ENCODE peak calls at places on chromosome 7, in six cellular contexts. M is uterus, Q is HCT116, D is IMR-90, Y is adrenal gland, J is heart left ventricle. U is an unnamed sample.

GRCh38 chr7:157000741-157001653 is 9.5 kb downstream of the MNX1 start:
- DNase-seq in M (no peak), Q (no peak), D (no peak), Y (no peak), J (no peak), U (peak; percentile 70)

GRCh38 chr7:30804078-30804661 is 33.0 kb downstream of the MINDY4 start:
- DNase-seq in M (no peak), Q (no peak), D (peak; percentile 93), Y (no peak), J (no peak), U (no peak)

GRCh38 chr7:29146888-29147609 is 712 bp upstream of the CPVL start:
- DNase-seq in M (peak; percentile 27), Q (peak; percentile 8), D (no peak), Y (peak; percentile 8), J (peak; percentile 73), U (no peak)

GRCh38 chr7:37284805-37285211 is 163.9 kb downstream of the ELMO1 start:
- DNase-seq in M (peak; percentile 42), Q (peak; percentile 24), D (no peak), Y (peak; percentile 44), J (peak; percentile 53), U (peak; percentile 48)

GRCh38 chr7:125316451-125316850 is 386.8 kb upstream of the POT1 start:
- DNase-seq in M (no peak), Q (peak; percentile 39), D (no peak), Y (no peak), J (no peak), U (no peak)

GRCh38 chr7:117719377-117719776 is 153.9 kb downstream of the CTTNBP2 start:
- DNase-seq in M (no peak), Q (no peak), D (no peak), Y (no peak), J (no peak), U (no peak)

GRCh38 chr7:29557954-29558353 is 5.7 kb upstream of the PRR15 start:
- DNase-seq in M (no peak), Q (no peak), D (no peak), Y (peak; percentile 44), J (no peak), U (no peak)

GRCh38 chr7:13724631-13725566 is 264.6 kb downstream of the ETV1 start:
- DNase-seq in M (no peak), Q (no peak), D (no peak), Y (no peak), J (no peak), U (no peak)

GRCh38 chr7:126727930-126728331 is 524.8 kb downstream of the GRM8 start:
- DNase-seq in M (no peak), Q (no peak), D (no peak), Y (no peak), J (no peak), U (no peak)

GRCh38 chr7:42175834-42176745 is 60.9 kb downstream of the GLI3 start:
- DNase-seq in M (no peak), Q (no peak), D (no peak), Y (no peak), J (no peak), U (no peak)

GRCh38 chr7:12623885-12624498 is 53.5 kb downstream of the SCIN start:
- DNase-seq in M (no peak), Q (peak; percentile 13), D (peak; percentile 31), Y (no peak), J (no peak), U (no peak)

GRCh38 chr7:84304407-84304806 is 109.8 kb upstream of the SEMA3A start:
- DNase-seq in M (no peak), Q (no peak), D (no peak), Y (no peak), J (no peak), U (no peak)

GRCh38 chr7:38411404-38411803 is 138.0 kb upstream of the TARP start:
- DNase-seq in M (no peak), Q (peak; percentile 21), D (peak; percentile 13), Y (no peak), J (no peak), U (no peak)

GRCh38 chr7:46999866-47000265 is 582.0 kb downstream of the TNS3 start:
- DNase-seq in M (no peak), Q (no peak), D (no peak), Y (no peak), J (no peak), U (no peak)

GRCh38 chr7:17965600-17965999 is 25.3 kb upstream of the SNX13 start:
- DNase-seq in M (no peak), Q (no peak), D (peak; percentile 71), Y (no peak), J (no peak), U (no peak)

GRCh38 chr7:70289067-70289466 is 690.8 kb downstream of the AUTS2 start:
- DNase-seq in M (no peak), Q (no peak), D (no peak), Y (no peak), J (no peak), U (no peak)

GRCh38 chr7:79034733-79035132 is 418.7 kb downstream of the MAGI2 start:
- DNase-seq in M (no peak), Q (no peak), D (no peak), Y (no peak), J (no peak), U (no peak)

GRCh38 chr7:157962458-157963306 is 624.9 kb downstream of the PTPRN2 start:
- DNase-seq in M (no peak), Q (no peak), D (no peak), Y (no peak), J (no peak), U (peak; percentile 68)

GRCh38 chr7:154587812-154588211 is 415.1 kb downstream of the PAXIP1 start:
- DNase-seq in M (no peak), Q (no peak), D (no peak), Y (no peak), J (no peak), U (no peak)

GRCh38 chr7:108094933-108095710 is 35.0 kb downstream of the LAMB4 start:
- DNase-seq in M (peak; percentile 60), Q (no peak), D (peak; percentile 91), Y (peak; percentile 39), J (no peak), U (no peak)

GRCh38 chr7:93298671-93299070 is 66.5 kb downstream of the VPS50 start:
- DNase-seq in M (no peak), Q (no peak), D (peak; percentile 42), Y (no peak), J (no peak), U (no peak)

GRCh38 chr7:48176356-48176893 is 5.2 kb downstream of the ABCA13 start:
- DNase-seq in M (no peak), Q (no peak), D (no peak), Y (no peak), J (no peak), U (no peak)

GRCh38 chr7:47500103-47500563 is 81.8 kb downstream of the TNS3 start:
- DNase-seq in M (no peak), Q (no peak), D (no peak), Y (no peak), J (no peak), U (no peak)

GRCh38 chr7:12987238-12987637 is 299.8 kb downstream of the ARL4A start:
- DNase-seq in M (no peak), Q (no peak), D (no peak), Y (no peak), J (no peak), U (no peak)

GRCh38 chr7:138934401-138934800 is 46.8 kb downstream of the KIAA1549 start:
- DNase-seq in M (no peak), Q (no peak), D (no peak), Y (no peak), J (no peak), U (no peak)

GRCh38 chr7:109529712-109530111 is 960.0 kb downstream of the DNAJB9 start:
- DNase-seq in M (no peak), Q (no peak), D (no peak), Y (no peak), J (no peak), U (no peak)

GRCh38 chr7:150356265-150356897 is 12.2 kb upstream of the REPIN1 start:
- DNase-seq in M (no peak), Q (peak; percentile 36), D (peak; percentile 33), Y (no peak), J (no peak), U (no peak)

GRCh38 chr7:37031571-37032257 is 307.4 kb upstream of the AOAH start:
- DNase-seq in M (peak; percentile 68), Q (peak; percentile 99), D (peak; percentile 100), Y (peak; percentile 92), J (peak; percentile 81), U (peak; percentile 88)

GRCh38 chr7:16914771-16915170 is 33.0 kb upstream of the AGR3 start:
- DNase-seq in M (no peak), Q (no peak), D (no peak), Y (no peak), J (no peak), U (no peak)
- H3K4me3 ChIP-seq in M (no peak overlapping the region), Q (no peak overlapping the region), D (no peak overlapping the region), Y (no peak overlapping the region), J (no peak overlapping the region), U (no peak overlapping the region)

GRCh38 chr7:52586704-52587103 is 448.7 kb upstream of the POM121L12 start:
- DNase-seq in M (no peak), Q (no peak), D (no peak), Y (no peak), J (no peak), U (no peak)

GRCh38 chr7:52584041-52584440 is 451.4 kb upstream of the POM121L12 start:
- DNase-seq in M (no peak), Q (no peak), D (no peak), Y (no peak), J (no peak), U (no peak)
- TF ChIP-seq POLR2A in M (no peak), Q (no peak), D (no peak), Y (no peak), J (no peak), U (no peak)

DNA sequence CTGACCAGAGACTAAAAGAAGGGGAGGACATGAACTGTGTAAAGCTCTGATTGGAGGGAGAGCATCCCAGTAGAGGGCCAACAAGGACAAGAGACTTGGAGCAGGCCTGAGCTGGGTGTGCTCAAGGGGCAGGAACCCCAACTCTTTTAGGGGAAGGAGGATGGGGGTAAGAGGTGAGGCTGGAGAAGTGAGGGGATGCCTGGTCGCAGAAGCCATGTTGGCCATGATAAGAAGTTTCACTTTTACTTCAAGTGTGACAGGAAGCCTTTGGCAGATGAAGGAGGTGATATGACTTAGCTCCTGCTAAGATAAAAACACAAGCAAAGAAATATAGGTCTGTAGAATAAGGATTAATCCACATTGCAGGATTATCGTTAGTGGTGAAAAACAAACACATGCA is 208.3 kb downstream of the JAZF1 start:
- DNase-seq in M (no peak), Q (no peak), D (no peak), Y (no peak), J (no peak), U (no peak)
- H3K4me3 ChIP-seq in M (no peak overlapping the region), Q (no peak overlapping the region), D (no peak overlapping the region), Y (no peak overlapping the region), J (no peak overlapping the region), U (no peak overlapping the region)

DNA sequence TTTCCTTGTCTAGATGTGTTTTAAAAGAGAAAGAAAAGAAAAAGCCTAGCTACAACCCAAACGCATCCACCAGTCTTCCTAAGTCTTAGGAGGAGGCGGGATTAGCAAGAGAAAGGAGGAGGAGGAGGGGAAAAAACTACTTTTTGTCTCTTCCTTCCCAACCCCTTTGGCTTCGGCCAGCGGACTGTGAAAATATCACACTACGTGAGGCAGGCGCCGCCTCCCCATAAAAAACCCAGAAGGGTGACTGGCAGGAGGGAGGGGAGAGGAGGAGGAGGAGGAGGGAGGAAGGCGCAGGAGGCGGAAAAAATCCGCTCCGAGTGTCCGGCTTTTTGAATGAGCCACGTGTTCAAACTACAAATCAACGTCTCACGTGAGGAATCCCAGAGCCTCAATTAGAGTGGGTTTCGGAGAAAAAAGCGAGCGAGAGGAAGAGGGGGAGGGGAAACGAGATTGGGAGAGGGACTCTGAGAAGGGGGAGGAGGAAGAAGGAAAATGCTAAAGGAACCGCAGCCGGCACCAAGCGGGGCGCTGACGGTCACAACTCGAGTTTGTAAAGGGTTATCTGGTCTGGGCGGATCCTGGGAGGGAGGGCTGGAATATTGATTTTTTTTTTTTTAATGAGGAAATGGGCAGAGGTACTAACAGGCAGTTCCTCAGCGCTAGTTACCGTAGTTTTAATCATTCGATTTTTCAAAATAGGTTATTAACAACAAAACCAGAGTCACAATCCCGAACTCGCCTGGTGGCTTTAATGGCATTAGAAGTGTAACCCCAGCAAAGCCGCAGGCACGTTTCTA is at the start of gene IGF2BP3:
- DNase-seq in M (no peak), Q (peak; percentile 97), D (peak; percentile 96), Y (no peak), J (no peak), U (no peak)
- TF ChIP-seq POLR2A in M (no peak), Q (no peak), D (peak; percentile 37), Y (no peak), J (no peak), U (no peak)

U was measured in lower leg skin.